ENCODE peak calls at places on chromosomes 7 and 10, in six cellular contexts. F, G, R, H, N and Q are unnamed samples.

GRCh38 chr10:132457328-132458070 is 60.5 kb downstream of the PWWP2B start:
- DNase-seq in R (no peak), G (no peak), N (no peak), H (no peak), F (peak; percentile 61), Q (no peak)

GRCh38 chr10:108393111-108393510 is 1228.6 kb upstream of the SORCS1 start:
- DNase-seq in G (no peak), R (no peak), F (no peak), N (no peak), H (peak; percentile 39), Q (peak; percentile 43)

GRCh38 chr10:84540022-84540616 is 211.7 kb downstream of the CCSER2 start:
- DNase-seq in F (no peak), H (peak; percentile 66), G (no peak), N (peak; percentile 93), R (peak; percentile 65), Q (peak; percentile 90)

GRCh38 chr7:18290223-18290622 is 205.3 kb upstream of the HDAC9 start:
- DNase-seq in G (no peak), H (no peak), F (no peak), N (no peak), R (peak; percentile 35), Q (no peak)

GRCh38 chr10:132162021-132162531 is 24.7 kb upstream of the DPYSL4 start:
- DNase-seq in H (no peak), R (no peak), F (peak; percentile 40), N (no peak), G (no peak), Q (no peak)

GRCh38 chr7:404782-405488 is 114.7 kb downstream of the PDGFA start:
- DNase-seq in F (no peak), G (no peak), R (no peak), H (no peak), N (no peak), Q (no peak)

GRCh38 chr10:1551636-1552338 is 185.5 kb downstream of the ADARB2 start:
- DNase-seq in G (no peak), H (no peak), F (no peak), N (no peak), R (no peak), Q (no peak)

GRCh38 chr10:109762556-109762955 is 160.8 kb downstream of the XPNPEP1 start:
- DNase-seq in G (no peak), R (no peak), F (no peak), N (no peak), H (no peak), Q (no peak)

GRCh38 chr7:115136796-115137443 is 215.0 kb downstream of the MDFIC start:
- DNase-seq in F (no peak), R (no peak), G (no peak), H (no peak), N (no peak), Q (no peak)

GRCh38 chr7:22356010-22356854 is 722 bp downstream of the RAPGEF5 start:
- DNase-seq in H (no peak), N (no peak), F (peak; percentile 68), R (no peak), G (no peak), Q (no peak)

GRCh38 chr10:601356-601963 is 88.0 kb downstream of the DIP2C start:
- DNase-seq in F (no peak), R (peak; percentile 19), H (no peak), N (no peak), G (no peak), Q (no peak)

GRCh38 chr10:97916586-97916985 is 66.9 kb downstream of the GOLGA7B start:
- DNase-seq in R (no peak), H (peak; percentile 4), F (no peak), N (no peak), G (no peak), Q (no peak)

GRCh38 chr10:120184547-120185337 is 272.3 kb upstream of the PLPP4 start:
- DNase-seq in G (no peak), R (no peak), H (no peak), F (no peak), N (no peak), Q (no peak)

GRCh38 chr10:86389441-86390193 is 23.0 kb upstream of the GRID1 start:
- DNase-seq in R (peak; percentile 74), G (no peak), N (no peak), H (no peak), F (peak; percentile 74), Q (no peak)

GRCh38 chr7:155232911-155233702 is 64.6 kb upstream of the INSIG1 start:
- DNase-seq in F (no peak), N (no peak), R (no peak), G (no peak), H (no peak), Q (peak; percentile 61)

GRCh38 chr10:34216348-34216908 is 598.7 kb downstream of the PARD3 start:
- DNase-seq in G (no peak), N (no peak), F (no peak), R (no peak), H (no peak), Q (no peak)

DNA sequence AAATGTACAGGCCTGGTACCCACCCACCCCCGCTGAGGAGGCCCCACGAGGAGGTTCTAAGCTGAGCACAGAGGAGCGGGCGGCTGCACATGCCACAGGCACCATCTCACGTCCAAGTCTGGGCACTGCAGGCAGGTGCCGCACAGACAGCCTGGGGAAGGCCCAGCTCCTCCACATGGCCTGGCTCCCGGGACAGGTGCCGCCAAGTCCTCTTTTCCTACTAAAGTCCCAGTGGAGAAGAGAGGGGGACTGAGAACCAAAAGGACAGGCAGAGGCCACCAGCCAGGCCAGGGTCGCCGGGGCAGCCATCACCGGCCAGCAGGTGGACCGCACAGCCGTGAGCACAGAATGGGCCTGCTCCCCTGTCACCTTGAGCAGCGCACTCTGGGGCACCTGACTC is 91.1 kb downstream of the MAD1L1 start:
- DNase-seq in F (peak; percentile 16), H (no peak), G (no peak), N (no peak), R (no peak), Q (no peak)
- TF ChIP-seq CTCF in F (no peak), H (no peak), G (no peak), N (no peak), R (no peak), Q (no peak)

GRCh38 chr7:20784311-20785210 is 2.1 kb downstream of the SP8 start:
- DNase-seq in N (no peak), G (no peak), F (no peak), R (no peak), H (no peak), Q (no peak)
- TF ChIP-seq CTCF in N (peak; percentile 8), G (no peak), F (no peak), R (no peak), H (no peak), Q (peak; percentile 6)

GRCh38 chr10:14562615-14563214 is 212.0 kb downstream of the FAM107B start:
- DNase-seq in R (no peak), N (no peak), G (no peak), F (no peak), H (no peak), Q (no peak)

GRCh38 chr10:14563359-14563758 is 211.3 kb downstream of the FAM107B start:
- DNase-seq in H (no peak), N (no peak), F (no peak), G (no peak), R (no peak), Q (no peak)

GRCh38 chr10:14560274-14560673 is 214.4 kb downstream of the FAM107B start:
- DNase-seq in H (peak; percentile 49), G (no peak), N (no peak), F (peak; percentile 64), R (peak; percentile 25), Q (peak; percentile 56)

GRCh38 chr10:14560794-14561765 is 213.6 kb downstream of the FAM107B start:
- DNase-seq in N (no peak), H (no peak), R (no peak), G (no peak), F (peak; percentile 56), Q (no peak)

GRCh38 chr10:14562197-14562596 is 212.5 kb downstream of the FAM107B start:
- DNase-seq in N (no peak), R (no peak), G (no peak), H (no peak), F (no peak), Q (no peak)
- TF ChIP-seq CTCF in N (no peak), R (no peak), G (peak; percentile 10), H (no peak), F (no peak), Q (no peak)

DNA sequence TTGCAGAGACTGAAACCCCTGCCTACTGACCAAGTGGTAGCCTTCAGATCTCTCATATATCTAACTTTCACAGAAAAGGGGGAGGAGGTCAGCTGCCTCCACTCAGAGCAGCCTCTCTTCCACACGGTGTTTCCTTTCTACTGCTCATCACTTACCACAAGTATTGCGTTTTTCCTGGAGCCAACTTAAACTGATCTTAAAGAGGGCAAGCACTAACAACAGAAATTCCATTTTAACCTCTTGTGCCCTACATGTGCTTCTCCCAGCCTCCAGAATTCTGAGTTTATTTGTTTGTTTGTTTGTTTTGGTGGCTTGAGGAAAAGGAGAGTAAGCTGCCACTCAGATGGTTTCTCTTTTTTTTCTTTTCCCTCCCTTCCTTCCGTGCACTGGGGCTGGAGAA is 19.1 kb downstream of the SKIDA1 start:
- DNase-seq in G (no peak), R (no peak), F (no peak), H (no peak), N (no peak), Q (no peak)
- TF ChIP-seq CTCF in G (no peak), R (no peak), F (no peak), H (no peak), N (no peak), Q (no peak)

DNA sequence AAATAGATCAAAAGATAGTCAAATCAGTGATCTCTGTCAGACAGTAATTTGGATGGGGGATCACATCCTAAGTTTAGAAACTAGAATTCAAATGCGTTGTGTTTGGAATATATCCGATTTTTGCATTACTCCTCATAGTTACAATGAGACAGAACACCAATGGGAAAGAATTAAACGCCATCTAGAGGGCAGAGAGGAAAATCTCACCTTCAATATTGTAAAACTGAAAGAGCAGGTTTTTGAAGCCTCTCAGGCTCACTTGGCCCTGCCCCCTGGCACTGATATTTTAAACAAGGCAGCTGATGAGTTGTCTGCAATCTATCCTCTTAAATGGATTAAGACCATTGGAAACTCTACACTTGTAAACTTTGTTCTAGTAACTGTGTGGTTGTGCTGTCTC is 17.7 kb downstream of the FRG2B start:
- DNase-seq in R (peak; percentile 23), F (no peak), G (no peak), N (no peak), H (peak; percentile 4), Q (no peak)
- TF ChIP-seq CTCF in R (peak; percentile 43), F (no peak), G (no peak), N (no peak), H (peak; percentile 21), Q (peak; percentile 18)